ENCODE peak calls at places on chromosomes 2 and 18, in four cellular contexts. K is PC-9; Z is stimulated activated CD4-positive, alpha-beta T cell treated with anti-CD3 and anti-CD28 coated beads, Interleukin-2, amount 100 ng/mL, for 48 hours; B is activated gamma-delta T cell treated with Interleukin-2 at 50 U/mL for 16 hours. S is an unnamed sample.

GRCh38 chr2:32632089-32632488 is 4.2 kb downstream of the TTC27 start:
- DNase-seq in B (no peak), K (peak), Z (peak), S (no peak)

GRCh38 chr2:2464095-2464494 is 133.0 kb upstream of the MYT1L start:
- DNase-seq in K (no peak), B (no peak), Z (no peak), S (no peak)

GRCh38 chr2:236557894-236558532 is 11.6 kb upstream of the ACKR3 start:
- DNase-seq in K (no peak), Z (no peak), B (no peak), S (no peak)

GRCh38 chr2:79219383-79219988 is 59.9 kb upstream of the REG3A start:
- DNase-seq in Z (peak), K (peak), B (no peak), S (peak)

GRCh38 chr18:72675394-72675793 is 131.3 kb upstream of the CBLN2 start:
- DNase-seq in Z (no peak), K (peak), B (no peak), S (no peak)

GRCh38 chr2:116879646-116880045 is 934.8 kb upstream of the DDX18 start:
- DNase-seq in Z (no peak), B (no peak), K (no peak), S (no peak)

GRCh38 chr18:80245781-80246655 is 1.3 kb downstream of the PARD6G start:
- DNase-seq in Z (no peak), B (no peak), K (no peak), S (no peak)

GRCh38 chr18:24270358-24270936 is 127.2 kb downstream of the OSBPL1A start:
- DNase-seq in B (no peak), Z (no peak), K (no peak), S (no peak)

GRCh38 chr2:230643576-230644291 is 68.9 kb upstream of the CAB39 start:
- DNase-seq in Z (peak), B (no peak), K (no peak), S (peak)

GRCh38 chr2:234279646-234280045 is 217.2 kb downstream of the ARL4C start:
- DNase-seq in Z (no peak), K (no peak), B (no peak), S (no peak)

GRCh38 chr2:128310761-128311160 is 7.9 kb downstream of the HS6ST1 start:
- DNase-seq in K (no peak), Z (no peak), B (no peak), S (no peak)

GRCh38 chr18:6960656-6961055 is 156.9 kb downstream of the LAMA1 start:
- DNase-seq in K (no peak), Z (no peak), B (no peak), S (no peak)

GRCh38 chr2:232973796-232974195 is 39.3 kb downstream of the NGEF start:
- DNase-seq in K (no peak), B (no peak), Z (no peak), S (no peak)

GRCh38 chr2:200613692-200614091 is 27.9 kb downstream of the AOX1 start:
- DNase-seq in K (no peak), Z (no peak), B (no peak), S (no peak)

GRCh38 chr2:239912171-239912937 is 112.8 kb downstream of the NDUFA10 start:
- DNase-seq in Z (no peak), B (no peak), K (no peak), S (no peak)

GRCh38 chr2:109143214-109144187 is 14.5 kb downstream of the SH3RF3 start:
- DNase-seq in B (no peak), Z (peak), K (no peak), S (no peak)

GRCh38 chr2:104078431-104079157 is 775.3 kb upstream of the POU3F3 start:
- DNase-seq in Z (no peak), K (no peak), B (no peak), S (no peak)

GRCh38 chr2:1747065-1747941 is 3.0 kb upstream of the PXDN start:
- DNase-seq in Z (no peak), B (no peak), K (no peak), S (no peak)

GRCh38 chr18:63427566-63427965 is 5.3 kb upstream of the VPS4B start:
- DNase-seq in K (peak), B (no peak), Z (peak), S (no peak)

GRCh38 chr2:61993422-61994024 is 88.0 kb downstream of the COMMD1 start:
- DNase-seq in K (peak), Z (no peak), B (no peak), S (peak)

GRCh38 chr2:85547859-85548607 is 9.1 kb downstream of the MAT2A start:
- DNase-seq in K (no peak), B (no peak), Z (no peak), S (no peak)

GRCh38 chr2:233449921-233450853 is 95.9 kb downstream of the DGKD start:
- DNase-seq in Z (no peak), K (no peak), B (no peak), S (no peak)

GRCh38 chr2:226906439-226906796 is 70.6 kb downstream of the RHBDD1 start:
- DNase-seq in K (no peak), Z (no peak), B (no peak), S (no peak)

GRCh38 chr2:191115801-191116200 is 35.0 kb downstream of the STAT4 start:
- DNase-seq in B (no peak), Z (no peak), K (no peak), S (no peak)

GRCh38 chr2:43840961-43841360 is 2.2 kb downstream of the ABCG8 start:
- DNase-seq in Z (no peak), B (no peak), K (no peak), S (no peak)

GRCh38 chr2:26581991-26582842 is 58.9 kb downstream of the CIB4 start:
- DNase-seq in K (no peak), B (no peak), Z (no peak), S (no peak)

GRCh38 chr2:196336715-196337617 is 165.6 kb upstream of the STK17B start:
- DNase-seq in Z (no peak), B (no peak), K (no peak), S (no peak)

GRCh38 chr18:10417191-10417590 is 37.2 kb upstream of the APCDD1 start:
- DNase-seq in K (peak), B (no peak), Z (no peak), S (no peak)

GRCh38 chr2:151063271-151063670 is 198.4 kb downstream of the RBM43 start:
- DNase-seq in Z (no peak), K (no peak), B (no peak), S (no peak)

GRCh38 chr18:7872569-7872968 is 305.5 kb downstream of the PTPRM start:
- DNase-seq in B (no peak), K (peak), Z (no peak), S (no peak)

GRCh38 chr2:9057939-9058761 is 54.7 kb upstream of the MBOAT2 start:
- DNase-seq in Z (no peak), K (no peak), B (no peak), S (no peak)

GRCh38 chr18:59617468-59617932 is 79.7 kb downstream of the CCBE1 start:
- DNase-seq in B (no peak), Z (no peak), K (no peak), S (no peak)

GRCh38 chr2:2590141-2590540 is 259.1 kb upstream of the MYT1L start:
- DNase-seq in Z (no peak), B (no peak), K (no peak), S (no peak)

GRCh38 chr2:101720732-101721131 is 23.2 kb downstream of the MAP4K4 start:
- DNase-seq in K (no peak), B (no peak), Z (no peak), S (no peak)

GRCh38 chr18:23563377-23564043 is 22.8 kb downstream of the NPC1 start:
- DNase-seq in K (peak), B (peak), Z (no peak), S (no peak)

GRCh38 chr2:233329489-233330135 is 22.0 kb downstream of the SAG start:
- DNase-seq in K (no peak), B (no peak), Z (no peak), S (no peak)

GRCh38 chr2:137205324-137205723 is 440.0 kb downstream of the THSD7B start:
- DNase-seq in B (no peak), K (no peak), Z (no peak), S (no peak)

GRCh38 chr2:38791747-38792146 is 13.7 kb downstream of the GEMIN6 start:
- DNase-seq in Z (no peak), B (no peak), K (no peak), S (peak)

GRCh38 chr2:233481368-233482142 is 85.0 kb downstream of the USP40 start:
- DNase-seq in Z (no peak), B (no peak), K (no peak), S (no peak)